ENCODE peak calls at places on chromosome 15, in eight cellular contexts. One of them, this sample, is unnamed.

GRCh38 chr15:23645379-23646164 is 2.1 kb downstream of the MAGEL2 start:
- DNase-seq in K562: no peak
- DNase-seq in GM23338: peak
- DNase-seq in breast epithelium: no peak
- DNase-seq in spleen: no peak
- DNase-seq in sigmoid colon: no peak
- DNase-seq in SK-N-SH: peak
- DNase-seq in transverse colon: peak
- DNase-seq in this sample: peak

GRCh38 chr15:87878161-87878560 is 378.4 kb downstream of the NTRK3 start:
- DNase-seq in K562: no peak
- DNase-seq in GM23338: no peak
- DNase-seq in breast epithelium: no peak
- DNase-seq in spleen: no peak
- DNase-seq in sigmoid colon: no peak
- DNase-seq in SK-N-SH: peak
- DNase-seq in transverse colon: no peak
- DNase-seq in this sample: no peak

GRCh38 chr15:90294601-90295269 is 29.3 kb downstream of the NGRN start:
- DNase-seq in K562: no peak
- DNase-seq in GM23338: peak
- DNase-seq in breast epithelium: no peak
- DNase-seq in spleen: no peak
- DNase-seq in sigmoid colon: no peak
- DNase-seq in SK-N-SH: no peak
- DNase-seq in transverse colon: no peak
- DNase-seq in this sample: no peak

GRCh38 chr15:25893621-25894020 is 30.5 kb upstream of the ATP10A start:
- DNase-seq in K562: no peak
- DNase-seq in GM23338: no peak
- DNase-seq in breast epithelium: no peak
- DNase-seq in spleen: no peak
- DNase-seq in sigmoid colon: no peak
- DNase-seq in SK-N-SH: no peak
- DNase-seq in transverse colon: no peak
- DNase-seq in this sample: no peak

GRCh38 chr15:73341886-73342600 is 26.7 kb downstream of the HCN4 start:
- DNase-seq in K562: no peak
- DNase-seq in GM23338: no peak
- DNase-seq in breast epithelium: peak
- DNase-seq in spleen: no peak
- DNase-seq in sigmoid colon: no peak
- DNase-seq in SK-N-SH: peak
- DNase-seq in transverse colon: no peak
- DNase-seq in this sample: no peak

GRCh38 chr15:65304393-65305143 is at the start of gene RNU5B-1:
- DNase-seq in K562: peak
- DNase-seq in GM23338: peak
- DNase-seq in breast epithelium: peak
- DNase-seq in spleen: peak
- DNase-seq in sigmoid colon: peak
- DNase-seq in SK-N-SH: peak
- DNase-seq in transverse colon: peak
- DNase-seq in this sample: peak

GRCh38 chr15:80744826-80745225 is 34.3 kb upstream of the CEMIP start:
- DNase-seq in K562: no peak
- DNase-seq in GM23338: no peak
- DNase-seq in breast epithelium: no peak
- DNase-seq in spleen: no peak
- DNase-seq in sigmoid colon: no peak
- DNase-seq in SK-N-SH: no peak
- DNase-seq in transverse colon: no peak
- DNase-seq in this sample: no peak

GRCh38 chr15:36951747-36952247 is 148.6 kb downstream of the MEIS2 start:
- DNase-seq in K562: peak
- DNase-seq in GM23338: no peak
- DNase-seq in breast epithelium: no peak
- DNase-seq in spleen: no peak
- DNase-seq in sigmoid colon: no peak
- DNase-seq in SK-N-SH: no peak
- DNase-seq in transverse colon: no peak
- DNase-seq in this sample: no peak

GRCh38 chr15:29676961-29677402 is 145.3 kb downstream of the TJP1 start:
- DNase-seq in K562: no peak
- DNase-seq in GM23338: no peak
- DNase-seq in breast epithelium: no peak
- DNase-seq in spleen: no peak
- DNase-seq in sigmoid colon: no peak
- DNase-seq in SK-N-SH: peak
- DNase-seq in transverse colon: no peak
- DNase-seq in this sample: no peak

GRCh38 chr15:88647362-88648105 is 8.7 kb downstream of the ISG20 start:
- DNase-seq in K562: no peak
- DNase-seq in GM23338: no peak
- DNase-seq in breast epithelium: peak
- DNase-seq in spleen: peak
- DNase-seq in sigmoid colon: peak
- DNase-seq in SK-N-SH: peak
- DNase-seq in transverse colon: peak
- DNase-seq in this sample: no peak

GRCh38 chr15:35499723-35500122 is 46.2 kb downstream of the DPH6 start:
- DNase-seq in K562: no peak
- DNase-seq in GM23338: peak
- DNase-seq in breast epithelium: no peak
- DNase-seq in spleen: no peak
- DNase-seq in sigmoid colon: no peak
- DNase-seq in SK-N-SH: no peak
- DNase-seq in transverse colon: no peak
- DNase-seq in this sample: no peak

GRCh38 chr15:20659265-20659664 is 117.7 kb upstream of the GOLGA6L6 start:
- DNase-seq in K562: no peak
- DNase-seq in GM23338: no peak
- DNase-seq in breast epithelium: no peak
- DNase-seq in spleen: no peak
- DNase-seq in sigmoid colon: no peak
- DNase-seq in SK-N-SH: no peak
- DNase-seq in transverse colon: no peak
- DNase-seq in this sample: no peak

GRCh38 chr15:76368135-76368588 is 31.6 kb downstream of the ISL2 start:
- DNase-seq in K562: no peak
- DNase-seq in GM23338: no peak
- DNase-seq in breast epithelium: no peak
- DNase-seq in spleen: no peak
- DNase-seq in sigmoid colon: no peak
- DNase-seq in SK-N-SH: no peak
- DNase-seq in transverse colon: peak
- DNase-seq in this sample: no peak

GRCh38 chr15:42499888-42500609 is 4.6 kb downstream of the SNAP23 start:
- DNase-seq in K562: peak
- DNase-seq in GM23338: peak
- DNase-seq in breast epithelium: no peak
- DNase-seq in spleen: no peak
- DNase-seq in sigmoid colon: no peak
- DNase-seq in SK-N-SH: peak
- DNase-seq in transverse colon: no peak
- DNase-seq in this sample: no peak

GRCh38 chr15:52651114-52651513 is 28.1 kb downstream of the ATOSA start:
- DNase-seq in K562: no peak
- DNase-seq in GM23338: no peak
- DNase-seq in breast epithelium: no peak
- DNase-seq in spleen: no peak
- DNase-seq in sigmoid colon: no peak
- DNase-seq in SK-N-SH: no peak
- DNase-seq in transverse colon: no peak
- DNase-seq in this sample: no peak

GRCh38 chr15:81293728-81294500 is 30.0 kb downstream of the STARD5 start:
- DNase-seq in K562: no peak
- DNase-seq in GM23338: no peak
- DNase-seq in breast epithelium: no peak
- DNase-seq in spleen: peak
- DNase-seq in sigmoid colon: no peak
- DNase-seq in SK-N-SH: peak
- DNase-seq in transverse colon: peak
- DNase-seq in this sample: no peak

GRCh38 chr15:92624401-92624991 is 31.1 kb downstream of the FAM174B start:
- DNase-seq in K562: no peak
- DNase-seq in GM23338: no peak
- DNase-seq in breast epithelium: peak
- DNase-seq in spleen: peak
- DNase-seq in sigmoid colon: peak
- DNase-seq in SK-N-SH: no peak
- DNase-seq in transverse colon: peak
- DNase-seq in this sample: no peak

GRCh38 chr15:26805470-26805869 is 32.6 kb upstream of the GABRB3 start:
- DNase-seq in K562: no peak
- DNase-seq in GM23338: peak
- DNase-seq in breast epithelium: no peak
- DNase-seq in spleen: no peak
- DNase-seq in sigmoid colon: no peak
- DNase-seq in SK-N-SH: no peak
- DNase-seq in transverse colon: no peak
- DNase-seq in this sample: no peak

GRCh38 chr15:76345880-76346665 is 9.5 kb downstream of the ISL2 start:
- DNase-seq in K562: no peak
- DNase-seq in GM23338: peak
- DNase-seq in breast epithelium: no peak
- DNase-seq in spleen: peak
- DNase-seq in sigmoid colon: peak
- DNase-seq in SK-N-SH: no peak
- DNase-seq in transverse colon: peak
- DNase-seq in this sample: peak

GRCh38 chr15:61084944-61085367 is 144.1 kb downstream of the RORA start:
- DNase-seq in K562: no peak
- DNase-seq in GM23338: peak
- DNase-seq in breast epithelium: no peak
- DNase-seq in spleen: no peak
- DNase-seq in sigmoid colon: no peak
- DNase-seq in SK-N-SH: peak
- DNase-seq in transverse colon: no peak
- DNase-seq in this sample: no peak

GRCh38 chr15:81809543-81809942 is 236.3 kb downstream of the MEX3B start:
- DNase-seq in K562: peak
- DNase-seq in GM23338: peak
- DNase-seq in breast epithelium: no peak
- DNase-seq in spleen: no peak
- DNase-seq in sigmoid colon: no peak
- DNase-seq in SK-N-SH: peak
- DNase-seq in transverse colon: no peak
- DNase-seq in this sample: peak

GRCh38 chr15:41817327-41817726 is 10.6 kb upstream of the JMJD7 start:
- DNase-seq in K562: peak
- DNase-seq in GM23338: no peak
- DNase-seq in breast epithelium: no peak
- DNase-seq in spleen: peak
- DNase-seq in sigmoid colon: no peak
- DNase-seq in SK-N-SH: no peak
- DNase-seq in transverse colon: no peak
- DNase-seq in this sample: no peak

GRCh38 chr15:95021816-95022215 is 790.5 kb downstream of the MCTP2 start:
- DNase-seq in K562: no peak
- DNase-seq in GM23338: no peak
- DNase-seq in breast epithelium: no peak
- DNase-seq in spleen: no peak
- DNase-seq in sigmoid colon: no peak
- DNase-seq in SK-N-SH: no peak
- DNase-seq in transverse colon: no peak
- DNase-seq in this sample: no peak

GRCh38 chr15:66486887-66487286 is 10.7 kb downstream of the SNAPC5 start:
- DNase-seq in K562: no peak
- DNase-seq in GM23338: no peak
- DNase-seq in breast epithelium: no peak
- DNase-seq in spleen: no peak
- DNase-seq in sigmoid colon: no peak
- DNase-seq in SK-N-SH: no peak
- DNase-seq in transverse colon: no peak
- DNase-seq in this sample: no peak

GRCh38 chr15:66488525-66488924 is 9.0 kb downstream of the SNAPC5 start:
- DNase-seq in K562: no peak
- DNase-seq in GM23338: no peak
- DNase-seq in breast epithelium: no peak
- DNase-seq in spleen: no peak
- DNase-seq in sigmoid colon: no peak
- DNase-seq in SK-N-SH: no peak
- DNase-seq in transverse colon: no peak
- DNase-seq in this sample: no peak

GRCh38 chr15:66494262-66494661 is 3.3 kb downstream of the SNAPC5 start:
- DNase-seq in K562: no peak
- DNase-seq in GM23338: no peak
- DNase-seq in breast epithelium: no peak
- DNase-seq in spleen: no peak
- DNase-seq in sigmoid colon: no peak
- DNase-seq in SK-N-SH: no peak
- DNase-seq in transverse colon: no peak
- DNase-seq in this sample: no peak

GRCh38 chr15:66489179-66489791 is 8.3 kb downstream of the SNAPC5 start:
- DNase-seq in K562: no peak
- DNase-seq in GM23338: no peak
- DNase-seq in breast epithelium: no peak
- DNase-seq in spleen: no peak
- DNase-seq in sigmoid colon: no peak
- DNase-seq in SK-N-SH: no peak
- DNase-seq in transverse colon: no peak
- DNase-seq in this sample: no peak

GRCh38 chr15:66491846-66492245 is 5.7 kb downstream of the SNAPC5 start:
- DNase-seq in K562: no peak
- DNase-seq in GM23338: no peak
- DNase-seq in breast epithelium: no peak
- DNase-seq in spleen: no peak
- DNase-seq in sigmoid colon: no peak
- DNase-seq in SK-N-SH: no peak
- DNase-seq in transverse colon: no peak
- DNase-seq in this sample: no peak
- TF ChIP-seq POLR2AphosphoS5 in K562: peak
- TF ChIP-seq POLR2AphosphoS5 in GM23338: no peak
- TF ChIP-seq POLR2AphosphoS5 in breast epithelium: no peak
- TF ChIP-seq POLR2AphosphoS5 in spleen: peak
- TF ChIP-seq POLR2AphosphoS5 in sigmoid colon: no peak
- TF ChIP-seq POLR2AphosphoS5 in SK-N-SH: no peak
- TF ChIP-seq POLR2AphosphoS5 in transverse colon: no peak
- TF ChIP-seq POLR2AphosphoS5 in this sample: no peak

GRCh38 chr15:55204464-55204863 is 7.7 kb upstream of the RSL24D1 start:
- DNase-seq in K562: no peak
- DNase-seq in GM23338: no peak
- DNase-seq in breast epithelium: no peak
- DNase-seq in spleen: no peak
- DNase-seq in sigmoid colon: no peak
- DNase-seq in SK-N-SH: no peak
- DNase-seq in transverse colon: no peak
- DNase-seq in this sample: no peak
- TF ChIP-seq POLR2AphosphoS5 in K562: no peak
- TF ChIP-seq POLR2AphosphoS5 in GM23338: no peak
- TF ChIP-seq POLR2AphosphoS5 in breast epithelium: no peak
- TF ChIP-seq POLR2AphosphoS5 in spleen: no peak
- TF ChIP-seq POLR2AphosphoS5 in sigmoid colon: no peak
- TF ChIP-seq POLR2AphosphoS5 in SK-N-SH: no peak
- TF ChIP-seq POLR2AphosphoS5 in transverse colon: no peak
- TF ChIP-seq POLR2AphosphoS5 in this sample: no peak

GRCh38 chr15:53695365-53695764 is 64.1 kb downstream of the WDR72 start:
- DNase-seq in K562: no peak
- DNase-seq in GM23338: no peak
- DNase-seq in breast epithelium: no peak
- DNase-seq in spleen: no peak
- DNase-seq in sigmoid colon: no peak
- DNase-seq in SK-N-SH: no peak
- DNase-seq in transverse colon: no peak
- DNase-seq in this sample: no peak
- TF ChIP-seq POLR2AphosphoS5 in K562: no peak
- TF ChIP-seq POLR2AphosphoS5 in GM23338: no peak
- TF ChIP-seq POLR2AphosphoS5 in breast epithelium: no peak
- TF ChIP-seq POLR2AphosphoS5 in spleen: no peak
- TF ChIP-seq POLR2AphosphoS5 in sigmoid colon: no peak
- TF ChIP-seq POLR2AphosphoS5 in SK-N-SH: no peak
- TF ChIP-seq POLR2AphosphoS5 in transverse colon: no peak
- TF ChIP-seq POLR2AphosphoS5 in this sample: no peak

GRCh38 chr15:57554063-57554820 is 37.5 kb upstream of the MYZAP start:
- DNase-seq in K562: no peak
- DNase-seq in GM23338: no peak
- DNase-seq in breast epithelium: no peak
- DNase-seq in spleen: no peak
- DNase-seq in sigmoid colon: no peak
- DNase-seq in SK-N-SH: peak
- DNase-seq in transverse colon: no peak
- DNase-seq in this sample: no peak
- TF ChIP-seq POLR2AphosphoS5 in K562: no peak
- TF ChIP-seq POLR2AphosphoS5 in GM23338: no peak
- TF ChIP-seq POLR2AphosphoS5 in breast epithelium: no peak
- TF ChIP-seq POLR2AphosphoS5 in spleen: no peak
- TF ChIP-seq POLR2AphosphoS5 in sigmoid colon: no peak
- TF ChIP-seq POLR2AphosphoS5 in SK-N-SH: no peak
- TF ChIP-seq POLR2AphosphoS5 in transverse colon: no peak
- TF ChIP-seq POLR2AphosphoS5 in this sample: no peak

This sample was measured in HepG2.